ENCODE peak calls at places on chromosomes 4 and X, in six cellular contexts. X is NCI-H510A treated with DMSO at 0.1 percent for 48 hours, G is germinal center, Z is GM23248, M is A549, D is NCI-H82. I is an unnamed sample.

GRCh38 chrX:120697053-120697452 is 67.2 kb upstream of the C1GALT1C1 start:
- DNase-seq in X (no peak), M (no peak), Z (no peak), G (no peak), D (no peak), I (no peak)

GRCh38 chr4:27057662-27058061 is 197.0 kb downstream of the STIM2 start:
- DNase-seq in G (no peak), M (no peak), X (no peak), D (peak; percentile 11), Z (no peak), I (no peak)

GRCh38 chr4:184756399-184756798 is 22.5 kb upstream of the CENPU start:
- DNase-seq in M (no peak), X (no peak), D (no peak), Z (peak; percentile 43), G (no peak), I (no peak)

GRCh38 chr4:155544547-155544946 is 122.1 kb upstream of the GUCY1A1 start:
- DNase-seq in X (no peak), M (no peak), D (no peak), Z (no peak), G (no peak), I (no peak)

GRCh38 chr4:7218686-7219085 is 26.3 kb downstream of the SORCS2 start:
- DNase-seq in D (no peak), M (no peak), X (no peak), G (no peak), Z (no peak), I (no peak)

GRCh38 chr4:7428261-7429068 is 6.3 kb downstream of the PSAPL1 start:
- DNase-seq in D (no peak), X (no peak), Z (no peak), G (no peak), M (no peak), I (no peak)

GRCh38 chrX:17689971-17690409 is 47.3 kb upstream of the SCML1 start:
- DNase-seq in G (peak; percentile 2), Z (peak; percentile 66), D (peak; percentile 82), X (peak; percentile 65), M (peak; percentile 35), I (peak; percentile 81)

GRCh38 chr4:127920521-127920920 is 39.8 kb downstream of the PLK4 start:
- DNase-seq in X (no peak), Z (no peak), M (no peak), D (no peak), G (no peak), I (no peak)

GRCh38 chr4:84750260-84750955 is 167.5 kb downstream of the CDS1 start:
- DNase-seq in M (peak; percentile 28), Z (peak; percentile 67), G (peak; percentile 11), D (peak; percentile 59), X (peak; percentile 68), I (peak; percentile 1)

GRCh38 chrX:149631293-149632165 is at the start of gene TMEM185A:
- DNase-seq in Z (peak; percentile 71), X (peak; percentile 25), M (peak; percentile 38), G (peak; percentile 74), D (peak; percentile 82), I (peak; percentile 76)

GRCh38 chr4:73613130-73613529 is 7.1 kb downstream of the RASSF6 start:
- DNase-seq in X (peak; percentile 49), Z (no peak), G (no peak), M (no peak), D (no peak), I (no peak)

GRCh38 chrX:66635360-66635759 is 3.5 kb downstream of the EDA2R start:
- DNase-seq in D (no peak), M (no peak), Z (peak; percentile 78), X (no peak), G (no peak), I (no peak)

GRCh38 chr4:138910914-138911336 is 104.7 kb upstream of the NOCT start:
- DNase-seq in D (peak; percentile 24), G (no peak), M (peak; percentile 57), Z (peak; percentile 93), X (peak; percentile 97), I (peak; percentile 97)

GRCh38 chrX:70433848-70434351 is 10.7 kb upstream of the DLG3 start:
- DNase-seq in G (peak; percentile 72), Z (peak; percentile 70), X (peak; percentile 68), M (peak; percentile 53), D (peak; percentile 88), I (peak; percentile 75)

GRCh38 chr4:73675623-73676022 is 55.4 kb upstream of the RASSF6 start:
- DNase-seq in D (no peak), M (no peak), X (peak; percentile 87), G (no peak), Z (no peak), I (peak; percentile 65)

GRCh38 chrX:23699636-23700194 is 32.4 kb downstream of the PRDX4 start:
- DNase-seq in X (no peak), D (peak; percentile 7), M (no peak), G (peak; percentile 10), Z (peak; percentile 13), I (no peak)

GRCh38 chr4:106256190-106256589 is 59.8 kb downstream of the TBCK start:
- DNase-seq in M (no peak), G (no peak), X (no peak), Z (no peak), D (no peak), I (no peak)

GRCh38 chr4:149291463-149291862 is 524.2 kb downstream of the IQCM start:
- DNase-seq in X (no peak), Z (no peak), M (no peak), G (no peak), D (no peak), I (no peak)

GRCh38 chr4:112312610-112313239 is 15.6 kb downstream of the ALPK1 start:
- DNase-seq in Z (no peak), M (no peak), D (no peak), G (peak; percentile 39), X (no peak), I (no peak)

GRCh38 chr4:22897520-22898108 is 204.9 kb downstream of the GBA3 start:
- DNase-seq in D (peak; percentile 44), X (peak; percentile 20), G (peak; percentile 11), Z (peak; percentile 29), M (peak; percentile 3), I (peak; percentile 23)

GRCh38 chr4:83552924-83553323 is 17.0 kb downstream of the GPAT3 start:
- DNase-seq in M (no peak), G (no peak), D (no peak), X (no peak), Z (peak; percentile 78), I (no peak)

GRCh38 chrX:87679849-87680248 is 162.2 kb downstream of the KLHL4 start:
- DNase-seq in M (no peak), Z (no peak), D (no peak), X (no peak), G (no peak), I (no peak)

GRCh38 chr4:1410491-1411325 is 4.5 kb upstream of the NKX1-1 start:
- DNase-seq in Z (peak; percentile 67), X (no peak), D (peak; percentile 23), M (no peak), G (peak; percentile 58), I (no peak)

GRCh38 chrX:84318661-84319060 is 130.7 kb upstream of the RPS6KA6 start:
- DNase-seq in Z (no peak), X (no peak), M (no peak), D (no peak), G (no peak), I (no peak)

I was measured in NCI-H146.